ENCODE peak calls at places on chromosomes 12 and 14, in six cellular contexts. O is body of pancreas, Q is dorsolateral prefrontal cortex, N is glutamatergic neuron, K is uterus, S is esophagus squamous epithelium. X is an unnamed sample.

GRCh38 chr12:8493084-8493483 is 20.2 kb upstream of the CLEC4D start:
- DNase-seq in O (no peak), S (no peak), N (no peak), K (no peak), Q (no peak), X (no peak)

GRCh38 chr12:57145460-57146059 is 1.9 kb downstream of the LRP1-AS start:
- DNase-seq in N (no peak), O (no peak), Q (no peak), S (no peak), K (peak; percentile 15), X (no peak)

GRCh38 chr14:76129851-76130576 is 21.7 kb upstream of the GPATCH2L start:
- DNase-seq in N (no peak), O (no peak), K (no peak), S (no peak), Q (no peak), X (no peak)

GRCh38 chr12:28568709-28569108 is 378.5 kb downstream of the CCDC91 start:
- DNase-seq in N (no peak), Q (no peak), S (no peak), K (no peak), O (no peak), X (no peak)

GRCh38 chr12:75103822-75104221 is 105.8 kb downstream of the KCNC2 start:
- DNase-seq in N (no peak), S (no peak), K (no peak), Q (no peak), O (no peak), X (no peak)

GRCh38 chr12:26979733-26980132 is 34.5 kb downstream of the TM7SF3 start:
- DNase-seq in S (no peak), K (no peak), O (no peak), N (no peak), Q (no peak), X (no peak)

GRCh38 chr12:13277278-13277677 is 80.8 kb downstream of the EMP1 start:
- DNase-seq in O (no peak), S (no peak), N (no peak), K (no peak), Q (no peak), X (peak; percentile 12)

GRCh38 chr14:71932229-71932951 is at the start of gene RGS6:
- DNase-seq in Q (peak; percentile 37), S (no peak), O (peak; percentile 65), K (no peak), N (peak; percentile 66), X (peak; percentile 30)

GRCh38 chr12:74021937-74022336 is 515.7 kb upstream of the ATXN7L3B start:
- DNase-seq in N (peak; percentile 65), O (peak; percentile 71), Q (peak; percentile 33), K (no peak), S (no peak), X (peak; percentile 61)

GRCh38 chr14:59055439-59056045 is 132.9 kb upstream of the DAAM1 start:
- DNase-seq in S (no peak), N (no peak), K (no peak), Q (no peak), O (peak; percentile 46), X (no peak)

GRCh38 chr12:96263449-96263902 is 69.3 kb downstream of the ELK3 start:
- DNase-seq in N (no peak), S (no peak), K (no peak), O (peak; percentile 79), Q (no peak), X (no peak)

GRCh38 chr12:54958048-54958658 is 26.4 kb downstream of the TESPA1 start:
- DNase-seq in S (no peak), K (no peak), Q (no peak), O (peak; percentile 46), N (no peak), X (peak; percentile 63)

GRCh38 chr12:121033625-121034349 is 5.3 kb downstream of the OASL start:
- DNase-seq in N (no peak), O (no peak), K (no peak), Q (no peak), S (no peak), X (no peak)

GRCh38 chr12:54385251-54385914 is 850 bp upstream of the ZNF385A start:
- DNase-seq in Q (no peak), S (no peak), N (no peak), O (no peak), K (no peak), X (no peak)

GRCh38 chr14:100688598-100689499 is 37.8 kb upstream of the DLK1 start:
- DNase-seq in N (no peak), Q (no peak), K (no peak), O (no peak), S (no peak), X (no peak)

GRCh38 chr12:18723752-18724151 is 14.1 kb downstream of the PLCZ1 start:
- DNase-seq in N (no peak), O (no peak), Q (no peak), K (no peak), S (no peak), X (no peak)

GRCh38 chr12:68665016-68665569 is 21.7 kb upstream of the NUP107 start:
- DNase-seq in S (no peak), O (no peak), N (no peak), Q (no peak), K (no peak), X (no peak)

GRCh38 chr12:17571047-17571446 is 518.9 kb downstream of the RERGL start:
- DNase-seq in Q (no peak), N (no peak), O (no peak), S (no peak), K (no peak), X (no peak)
- TF ChIP-seq CTCF in Q (no peak), N (no peak), O (no peak), S (no peak), K (no peak), X (no peak)

DNA sequence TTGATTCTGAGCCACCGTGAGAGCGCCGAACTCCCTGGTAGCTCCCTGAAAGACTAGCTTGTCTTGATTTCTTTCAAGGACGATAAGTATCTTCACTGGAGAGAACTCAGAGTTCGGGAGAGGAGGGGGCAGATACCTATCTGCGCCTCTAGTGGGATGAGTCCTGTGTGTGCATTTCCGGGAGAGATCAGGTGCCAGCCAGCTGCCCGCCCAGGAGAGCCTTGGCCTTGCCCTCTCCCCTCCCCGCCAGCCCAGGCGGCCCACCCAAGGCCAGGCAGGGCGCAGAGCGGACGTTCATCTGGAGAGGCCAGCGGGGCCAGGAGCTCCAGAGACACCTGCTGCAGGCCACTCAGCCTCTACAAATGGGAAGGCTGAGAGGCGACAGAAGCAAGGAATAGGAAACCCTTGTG is 1.0 kb downstream of the CD9 start:
- DNase-seq in S (no peak), O (peak; percentile 55), K (no peak), Q (no peak), N (no peak), X (no peak)
- TF ChIP-seq CTCF in S (no peak), O (no peak), K (no peak), Q (no peak), N (no peak), X (no peak)

GRCh38 chr14:94548999-94549985 is 11.9 kb upstream of the SERPINA4 start:
- DNase-seq in Q (peak; percentile 54), K (peak; percentile 45), S (no peak), O (peak; percentile 71), N (peak; percentile 90), X (peak; percentile 94)
- TF ChIP-seq CTCF in Q (peak; percentile 93), K (peak; percentile 33), S (peak; percentile 69), O (peak; percentile 73), N (peak; percentile 99), X (peak; percentile 93)

DNA sequence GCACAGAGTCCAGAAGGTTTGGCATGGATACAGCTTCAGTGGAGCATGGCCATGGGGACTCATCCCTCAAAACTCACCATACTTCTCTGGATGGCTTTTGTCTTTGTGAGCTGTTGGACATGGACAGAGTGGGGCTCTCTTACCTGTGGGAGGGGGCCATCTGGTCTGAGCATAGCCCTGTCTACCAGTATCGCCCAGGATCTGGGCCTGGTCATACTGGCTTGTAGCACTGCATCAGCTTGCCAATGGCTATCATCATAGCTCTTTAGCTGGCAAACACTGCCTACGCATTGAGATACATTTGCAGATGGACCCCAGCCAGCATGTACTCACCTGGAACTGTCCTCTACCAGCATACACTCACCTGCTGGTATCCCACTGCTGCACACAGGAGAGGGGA is 975.2 kb upstream of the NOVA1 start:
- DNase-seq in K (no peak), N (no peak), O (no peak), Q (no peak), S (no peak), X (no peak)
- TF ChIP-seq CTCF in K (no peak), N (no peak), O (no peak), Q (no peak), S (no peak), X (no peak)

DNA sequence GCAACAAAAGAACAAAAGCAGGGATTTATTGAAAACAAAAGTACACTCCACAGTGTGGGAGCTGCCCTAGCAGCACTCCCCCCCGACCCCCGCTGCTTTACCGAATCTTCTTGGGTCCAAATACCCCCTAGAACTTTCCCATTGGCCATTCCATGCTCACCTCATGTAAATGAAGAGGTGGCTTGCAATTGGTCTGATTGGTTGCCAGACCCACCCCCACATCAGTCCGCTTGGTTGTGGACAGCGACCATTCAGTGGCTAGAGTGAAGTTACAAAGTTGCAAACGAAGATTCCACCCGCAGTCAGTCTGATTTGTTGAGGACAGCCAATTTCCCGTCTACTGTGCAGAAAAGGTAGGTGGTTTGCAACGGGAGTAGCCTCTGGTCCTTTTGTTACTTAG is 3.9 kb downstream of the STYX start:
- DNase-seq in Q (no peak), S (no peak), O (no peak), K (no peak), N (no peak), X (no peak)
- TF ChIP-seq CTCF in Q (no peak), S (no peak), O (no peak), K (no peak), N (no peak), X (no peak)

GRCh38 chr14:69318901-69319475 is 59.0 kb downstream of the GALNT16 start:
- DNase-seq in Q (no peak), S (no peak), K (no peak), N (no peak), O (no peak), X (no peak)

GRCh38 chr14:69317780-69318179 is 57.8 kb downstream of the GALNT16 start:
- DNase-seq in S (no peak), N (no peak), O (no peak), K (peak; percentile 26), Q (no peak), X (no peak)

GRCh38 chr14:69316449-69317391 is 56.8 kb downstream of the GALNT16 start:
- DNase-seq in O (peak; percentile 17), K (peak; percentile 75), Q (no peak), S (no peak), N (no peak), X (no peak)

GRCh38 chr14:69317392-69317755 is 57.4 kb downstream of the GALNT16 start:
- DNase-seq in O (no peak), N (no peak), K (no peak), S (no peak), Q (no peak), X (no peak)

GRCh38 chr14:69318241-69318640 is 58.3 kb downstream of the GALNT16 start:
- DNase-seq in Q (no peak), N (no peak), K (no peak), O (no peak), S (no peak), X (no peak)
- TF ChIP-seq CTCF in Q (no peak), N (no peak), K (no peak), O (no peak), S (no peak), X (no peak)